ENCODE peak calls at places on chromosomes 11 and 22, in eight cellular contexts. H, D, J, A, U, X, I and P are unnamed samples.

GRCh38 chr11:69819541-69820070 is 390 bp upstream of the FGF3 start:
- DNase-seq in J (no peak), H (no peak), U (no peak), D (no peak), A (no peak), I (no peak), X (no peak), P (no peak)

GRCh38 chr11:27217948-27218410 is 145.0 kb downstream of the CCDC34 start:
- DNase-seq in H (no peak), D (peak), X (peak), A (no peak), I (peak), U (no peak), J (peak), P (no peak)

GRCh38 chr11:2816941-2817421 is 68.6 kb downstream of the CDKN1C start:
- DNase-seq in A (peak), H (no peak), J (peak), X (peak), U (no peak), I (peak), D (no peak), P (no peak)

GRCh38 chr11:112345708-112346107 is 85.0 kb upstream of the PLET1 start:
- DNase-seq in D (no peak), H (no peak), J (no peak), X (no peak), I (no peak), U (peak), A (no peak), P (no peak)

GRCh38 chr11:28049338-28050216 is 58.4 kb downstream of the KIF18A start:
- DNase-seq in D (no peak), X (no peak), I (no peak), J (peak), U (no peak), H (no peak), A (no peak), P (no peak)

GRCh38 chr22:22955866-22956535 is 68.4 kb downstream of the IGLL5 start:
- DNase-seq in A (peak), U (peak), D (peak), H (peak), I (peak), X (peak), J (peak), P (peak)

GRCh38 chr11:7098235-7098832 is 9.5 kb downstream of the RBMXL2 start:
- DNase-seq in A (no peak), H (peak), J (peak), U (peak), X (peak), I (no peak), D (no peak), P (peak)

GRCh38 chr11:65496304-65497140 is 2.3 kb upstream of the MALAT1 start:
- DNase-seq in I (no peak), J (peak), A (no peak), X (no peak), U (no peak), H (peak), D (peak), P (no peak)

GRCh38 chr11:74249496-74249895 is 61.9 kb downstream of the P4HA3 start:
- DNase-seq in I (no peak), A (no peak), D (no peak), H (no peak), X (no peak), J (no peak), U (no peak), P (no peak)

GRCh38 chr22:18968011-18968749 is 32.1 kb upstream of the PRODH start:
- DNase-seq in U (peak), I (no peak), J (peak), D (no peak), X (no peak), A (no peak), H (peak), P (no peak)

GRCh38 chr11:69297225-69297925 is 3.4 kb downstream of the MYEOV start:
- DNase-seq in D (peak), I (peak), J (peak), H (peak), A (peak), U (no peak), X (peak), P (peak)

GRCh38 chr11:444397-445144 is 2.8 kb upstream of the ANO9 start:
- DNase-seq in I (no peak), J (peak), A (peak), H (peak), U (no peak), X (no peak), D (no peak), P (no peak)

GRCh38 chr22:22391543-22391942 is 117.0 kb downstream of the ZNF280B start:
- DNase-seq in A (no peak), I (no peak), U (no peak), H (no peak), D (no peak), J (no peak), X (no peak), P (no peak)

GRCh38 chr22:18062421-18062820 is 15.4 kb upstream of the PEX26 start:
- DNase-seq in D (no peak), U (no peak), J (no peak), I (no peak), X (no peak), A (no peak), H (no peak), P (no peak)

GRCh38 chr11:107924306-107924705 is 3.9 kb upstream of the RAB39A start:
- DNase-seq in I (no peak), A (no peak), X (no peak), D (no peak), H (no peak), U (no peak), J (no peak), P (peak)

GRCh38 chr11:93541884-93542752 is 1.1 kb downstream of the SMCO4 start:
- DNase-seq in I (no peak), D (peak), J (peak), A (peak), H (peak), X (no peak), U (peak), P (peak)

GRCh38 chr22:48244388-48245118 is 1482.1 kb downstream of the TBC1D22A start:
- DNase-seq in U (no peak), H (no peak), J (no peak), X (no peak), I (no peak), D (no peak), A (no peak), P (no peak)

GRCh38 chr11:98260983-98261382 is 759.8 kb upstream of the CNTN5 start:
- DNase-seq in U (no peak), I (no peak), X (no peak), H (no peak), A (no peak), D (no peak), J (no peak), P (no peak)

GRCh38 chr11:73139476-73140198 is 2.5 kb downstream of the FCHSD2 start:
- DNase-seq in D (no peak), H (no peak), U (no peak), A (no peak), J (peak), I (no peak), X (no peak), P (no peak)

GRCh38 chr22:46038516-46039430 is 61.8 kb upstream of the WNT7B start:
- DNase-seq in H (no peak), A (no peak), I (no peak), D (no peak), U (no peak), J (peak), X (no peak), P (no peak)

GRCh38 chr11:102493524-102493923 is 37.0 kb downstream of the MMP7 start:
- DNase-seq in J (no peak), D (no peak), U (no peak), I (no peak), H (no peak), A (no peak), X (no peak), P (no peak)

GRCh38 chr22:24992946-24993345 is 40.4 kb downstream of the KIAA1671 start:
- DNase-seq in H (no peak), X (no peak), U (no peak), D (no peak), J (no peak), A (no peak), I (no peak), P (no peak)

GRCh38 chr11:66123902-66124301 is 53.8 kb downstream of the PACS1 start:
- DNase-seq in H (no peak), J (no peak), U (no peak), I (no peak), X (no peak), A (no peak), D (peak), P (no peak)

GRCh38 chr11:76806131-76806530 is 23.0 kb downstream of the TSKU start:
- DNase-seq in H (no peak), U (no peak), I (no peak), A (no peak), D (no peak), X (no peak), J (no peak), P (no peak)

GRCh38 chr11:10728779-10729472 is 22.1 kb upstream of the CTR9 start:
- DNase-seq in A (no peak), X (peak), J (peak), H (peak), I (no peak), U (peak), D (no peak), P (no peak)

GRCh38 chr22:47596176-47596690 is 833.8 kb downstream of the TBC1D22A start:
- DNase-seq in D (no peak), I (no peak), X (no peak), A (no peak), U (no peak), J (no peak), H (no peak), P (no peak)

GRCh38 chr22:40552070-40552469 is 84.4 kb downstream of the MRTFA start:
- DNase-seq in D (no peak), A (no peak), I (no peak), X (no peak), U (no peak), J (no peak), H (no peak), P (no peak)

GRCh38 chr11:120720760-120721159 is 209.2 kb downstream of the GRIK4 start:
- DNase-seq in A (no peak), X (no peak), I (no peak), H (no peak), J (no peak), D (no peak), U (no peak), P (no peak)

GRCh38 chr22:48112687-48113521 is 1350.5 kb downstream of the TBC1D22A start:
- DNase-seq in D (peak), J (no peak), H (no peak), X (no peak), A (no peak), I (no peak), U (no peak), P (no peak)

GRCh38 chr22:35065183-35065582 is 775 bp upstream of the ISX start:
- DNase-seq in H (no peak), J (no peak), I (no peak), X (no peak), A (no peak), U (no peak), D (no peak), P (no peak)

GRCh38 chr11:86592047-86592564 is 80.3 kb downstream of the ME3 start:
- DNase-seq in H (no peak), D (no peak), A (no peak), I (peak), U (no peak), J (peak), X (no peak), P (no peak)

GRCh38 chr11:20132667-20133039 is 27.6 kb downstream of the DBX1 start:
- DNase-seq in X (no peak), H (no peak), U (no peak), D (no peak), I (no peak), J (no peak), A (no peak), P (no peak)
- TF ChIP-seq CTCF in X (no peak), H (no peak), U (no peak), D (no peak), I (no peak), J (no peak), A (no peak), P (no peak)

GRCh38 chr22:38153821-38154562 is 27.6 kb downstream of the PLA2G6 start:
- DNase-seq in D (no peak), J (no peak), H (peak), I (no peak), U (no peak), A (no peak), X (no peak), P (no peak)
- TF ChIP-seq CTCF in D (no peak), J (no peak), H (peak), I (no peak), U (no peak), A (no peak), X (no peak), P (no peak)

GRCh38 chr11:48210052-48210451 is 6.6 kb upstream of the OR4B1 start:
- DNase-seq in D (no peak), J (peak), A (no peak), I (no peak), U (no peak), H (no peak), X (no peak), P (no peak)
- TF ChIP-seq CTCF in D (no peak), J (peak), A (no peak), I (no peak), U (no peak), H (no peak), X (peak), P (no peak)

GRCh38 chr11:79439893-79440450 is 858 bp downstream of the TENM4 start:
- DNase-seq in D (peak), J (no peak), I (no peak), A (peak), H (peak), X (no peak), U (peak), P (no peak)

GRCh38 chr11:79439430-79439892 is 1.4 kb downstream of the TENM4 start:
- DNase-seq in J (peak), H (peak), A (no peak), I (no peak), U (no peak), D (peak), X (no peak), P (peak)

GRCh38 chr11:79440451-79441158 is at the start of gene TENM4:
- DNase-seq in X (peak), D (peak), J (peak), U (peak), H (peak), A (peak), I (peak), P (peak)

GRCh38 chr11:79438631-79439429 is 2.0 kb downstream of the TENM4 start:
- DNase-seq in D (peak), U (peak), X (no peak), H (peak), I (no peak), A (no peak), J (peak), P (peak)

DNA sequence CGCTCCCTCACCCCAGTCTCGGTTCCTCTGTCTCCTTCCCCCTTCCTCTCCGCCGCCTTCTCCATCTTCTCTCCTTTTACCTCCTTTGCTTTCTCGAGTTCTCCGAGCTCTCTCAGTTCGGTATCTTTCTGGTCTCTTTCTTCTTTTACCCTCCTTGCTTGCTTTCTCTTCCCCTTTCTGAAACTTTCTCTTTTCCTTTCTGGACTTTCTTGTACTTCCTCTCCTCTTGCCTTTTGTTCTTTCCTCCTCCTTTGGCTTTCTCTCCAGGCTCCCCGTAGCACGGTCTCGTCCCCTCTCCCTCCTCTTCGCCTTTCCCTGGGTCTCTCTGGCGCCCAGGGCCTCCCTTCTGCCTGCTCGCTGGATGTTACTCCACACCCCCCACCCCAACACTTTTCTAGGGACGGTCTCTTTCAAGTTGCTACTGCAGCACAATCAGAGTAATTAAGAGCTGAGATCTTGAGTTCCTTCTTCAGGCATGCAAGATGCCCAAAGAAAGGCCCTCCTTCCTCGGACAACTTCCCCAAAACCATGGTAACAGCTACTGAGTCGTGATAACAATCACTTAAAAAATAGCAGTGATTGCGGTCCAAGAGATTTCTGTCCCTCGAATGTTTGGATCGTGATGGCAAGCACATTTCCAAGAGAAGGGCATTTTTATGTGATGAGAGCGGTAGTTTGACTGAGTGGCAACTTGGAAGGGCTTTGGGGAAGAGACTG is 487 bp upstream of the TENM4 start:
- DNase-seq in D (no peak), I (no peak), H (no peak), A (no peak), X (no peak), J (peak), U (no peak), P (no peak)
- TF ChIP-seq CTCF in D (no peak), I (no peak), H (no peak), A (no peak), X (no peak), J (no peak), U (no peak), P (no peak)

GRCh38 chr11:44789466-44789865 is 62.7 kb downstream of the TSPAN18 start:
- DNase-seq in X (no peak), A (no peak), H (no peak), J (no peak), D (no peak), U (no peak), I (no peak), P (no peak)

GRCh38 chr11:44787981-44788380 is 61.2 kb downstream of the TSPAN18 start:
- DNase-seq in H (no peak), X (no peak), D (no peak), A (no peak), I (no peak), U (no peak), J (no peak), P (no peak)

GRCh38 chr11:44787070-44787469 is 60.3 kb downstream of the TSPAN18 start:
- DNase-seq in U (no peak), X (no peak), H (no peak), D (no peak), A (no peak), J (no peak), I (no peak), P (no peak)

GRCh38 chr11:44790211-44790610 is 63.4 kb downstream of the TSPAN18 start:
- DNase-seq in H (no peak), U (no peak), A (no peak), X (no peak), I (no peak), D (no peak), J (no peak), P (no peak)

DNA sequence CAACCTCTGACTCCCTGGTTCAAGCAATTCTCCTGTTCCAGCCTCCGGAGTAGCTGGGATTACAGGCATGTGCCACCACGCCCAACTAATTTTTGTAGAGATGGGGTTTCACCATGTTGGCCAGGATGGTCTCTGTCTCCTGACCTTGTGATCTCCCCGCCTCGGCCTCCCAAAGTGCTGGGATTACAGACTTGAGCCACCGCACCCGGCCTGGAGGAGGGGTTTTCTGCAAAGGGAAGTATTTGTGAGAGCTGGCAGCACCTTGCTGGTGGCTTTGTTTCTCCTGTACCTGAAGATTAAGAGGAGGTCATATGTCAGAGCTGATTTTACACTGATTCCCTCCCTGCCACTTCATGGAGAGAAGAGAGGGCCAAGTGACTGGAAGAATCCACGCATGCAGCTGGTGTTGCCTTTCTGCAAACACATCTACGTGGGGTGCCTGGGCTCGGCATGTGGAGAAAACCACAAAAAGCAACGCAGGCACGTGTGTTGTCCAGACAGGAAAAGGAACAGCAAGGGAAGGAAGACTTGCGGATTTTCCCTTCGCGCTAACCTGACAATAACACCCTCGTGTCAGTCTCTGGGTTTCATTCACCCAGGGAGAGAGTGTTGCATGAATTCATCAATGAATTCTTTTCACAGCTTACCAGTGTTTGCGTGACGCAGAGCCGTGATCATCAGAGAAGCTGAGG is 61.9 kb downstream of the TSPAN18 start:
- DNase-seq in X (no peak), H (no peak), A (no peak), I (no peak), U (no peak), D (no peak), J (no peak), P (no peak)
- TF ChIP-seq CTCF in X (no peak), H (no peak), A (no peak), I (no peak), U (no peak), D (no peak), J (no peak), P (no peak)

GRCh38 chr11:15276616-15277015 is 161.9 kb downstream of the INSC start:
- DNase-seq in A (no peak), H (peak), I (no peak), X (no peak), U (peak), J (peak), D (no peak), P (peak)
- TF ChIP-seq CTCF in A (no peak), H (peak), I (peak), X (peak), U (peak), J (peak), D (peak), P (no peak)

GRCh38 chr22:44328326-44328725 is 15.6 kb upstream of the SHISAL1 start:
- DNase-seq in U (no peak), A (no peak), I (no peak), X (no peak), J (no peak), H (no peak), D (no peak), P (no peak)

GRCh38 chr22:44326549-44326881 is 13.8 kb upstream of the SHISAL1 start:
- DNase-seq in U (no peak), J (no peak), I (no peak), H (no peak), A (no peak), D (no peak), X (no peak), P (no peak)

GRCh38 chr22:44328762-44329161 is 16.0 kb upstream of the SHISAL1 start:
- DNase-seq in A (no peak), X (no peak), H (no peak), D (no peak), I (no peak), J (no peak), U (no peak), P (no peak)

GRCh38 chr22:44329179-44329796 is 16.5 kb upstream of the SHISAL1 start:
- DNase-seq in H (no peak), J (no peak), U (no peak), X (no peak), D (no peak), A (no peak), I (no peak), P (peak)

DNA sequence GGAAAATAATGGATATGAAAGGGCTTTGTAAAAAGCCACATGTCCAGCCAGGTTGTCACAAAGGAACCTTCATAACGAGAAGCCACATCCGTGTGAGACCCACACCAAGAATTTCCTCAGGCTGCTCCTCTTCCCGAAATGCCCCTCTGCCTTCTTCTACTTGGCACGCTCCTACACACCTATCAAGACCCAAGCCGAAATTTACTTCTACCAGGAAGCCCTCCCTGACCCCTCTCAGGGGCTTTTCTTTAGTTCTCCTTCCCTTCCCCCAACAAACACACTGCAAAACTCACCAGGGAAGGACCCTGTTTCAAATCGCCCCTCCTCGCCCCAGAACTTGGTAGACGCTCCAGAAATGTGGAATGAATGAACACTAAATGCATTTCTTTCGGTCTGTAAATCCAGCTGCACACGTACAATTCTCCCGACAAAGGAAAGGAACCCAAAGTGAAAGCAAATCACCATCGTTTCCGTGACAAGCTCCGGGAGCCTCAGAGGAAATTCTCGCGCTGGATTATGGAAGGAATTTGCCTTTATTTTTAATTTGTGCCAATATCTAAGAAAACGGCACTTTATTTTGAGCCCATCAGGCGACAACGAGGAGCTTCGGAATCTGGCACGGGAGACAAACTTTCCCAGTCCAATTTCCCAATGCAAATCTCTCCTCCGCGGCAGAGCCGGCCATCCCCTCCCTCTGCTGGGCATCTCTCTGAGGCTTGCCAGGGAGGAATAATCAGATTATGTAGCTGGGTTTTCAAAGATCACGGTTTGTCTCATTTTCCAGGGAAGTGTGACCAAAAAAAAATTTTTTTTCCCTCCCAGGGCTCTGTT is 13.2 kb upstream of the SHISAL1 start:
- DNase-seq in D (no peak), A (no peak), I (no peak), J (peak), U (no peak), H (no peak), X (peak), P (no peak)
- TF ChIP-seq CTCF in D (peak), A (no peak), I (peak), J (peak), U (peak), H (peak), X (peak), P (no peak)